ENCODE peak calls at places on chromosomes 7 and 10, in eight cellular contexts. A is SK-N-SH, W is GM23338, Z is MM.1S, G is hepatocyte, F is neural progenitor cell, D is GM23248, X is HCT116. E is an unnamed sample.
A peak's percentile ranks its signal among the peaks of the same experiment; 100 is the strongest.

GRCh38 chr10:18404530-18404929 is 246.9 kb downstream of the NSUN6 start:
- DNase-seq in G (no peak), D (no peak), W (no peak), F (no peak), X (no peak), A (no peak), Z (no peak), E (no peak)

GRCh38 chr7:66421830-66422229 is 206.9 kb upstream of the KCTD7 start:
- DNase-seq in G (no peak), Z (no peak), W (peak; percentile 22), X (no peak), A (no peak), D (no peak), F (no peak), E (no peak)

GRCh38 chr7:129607471-129608120 is 3.9 kb upstream of the NRF1 start:
- DNase-seq in F (peak; percentile 64), A (peak; percentile 64), G (peak; percentile 35), Z (peak; percentile 49), D (peak; percentile 62), X (no peak), W (peak; percentile 82), E (peak; percentile 59)

GRCh38 chr10:17989908-17990767 is 38.4 kb downstream of the SLC39A12 start:
- DNase-seq in X (peak; percentile 56), G (no peak), F (no peak), W (no peak), D (peak; percentile 84), Z (no peak), A (no peak), E (peak; percentile 79)

GRCh38 chr10:94123253-94123995 is 129.7 kb downstream of the PLCE1 start:
- DNase-seq in G (peak; percentile 55), F (peak; percentile 48), X (no peak), D (peak; percentile 92), W (peak; percentile 17), A (no peak), Z (no peak), E (peak; percentile 90)

GRCh38 chr7:44541-44896 is 147.9 kb upstream of the FAM20C start:
- DNase-seq in F (no peak), D (no peak), A (no peak), Z (no peak), X (no peak), W (no peak), G (no peak), E (no peak)

GRCh38 chr7:2663121-2663886 is 24.7 kb upstream of the AMZ1 start:
- DNase-seq in X (no peak), Z (no peak), A (peak; percentile 63), F (no peak), W (no peak), G (no peak), D (no peak), E (no peak)

GRCh38 chr7:129434846-129435318 is 650 bp downstream of the STRIP2 start:
- DNase-seq in G (peak; percentile 10), D (peak; percentile 50), F (peak; percentile 70), A (peak; percentile 76), X (no peak), Z (no peak), W (peak; percentile 65), E (no peak)

GRCh38 chr10:104735036-104735435 is 93.9 kb downstream of the SORCS3 start:
- DNase-seq in A (peak; percentile 53), Z (no peak), W (peak; percentile 59), G (no peak), X (no peak), D (no peak), F (peak; percentile 72), E (no peak)

GRCh38 chr10:104809288-104810090 is 168.4 kb downstream of the SORCS3 start:
- DNase-seq in Z (peak; percentile 88), X (peak; percentile 90), W (peak; percentile 68), A (no peak), D (peak; percentile 4), F (no peak), G (peak; percentile 26), E (peak; percentile 38)

GRCh38 chr10:35545878-35546631 is 59.1 kb upstream of the GJD4 start:
- DNase-seq in G (no peak), W (no peak), F (no peak), A (no peak), Z (no peak), D (peak; percentile 52), X (no peak), E (peak; percentile 81)

GRCh38 chr10:12940791-12941190 is 60.7 kb downstream of the CCDC3 start:
- DNase-seq in D (no peak), A (no peak), W (no peak), G (no peak), X (no peak), F (no peak), Z (no peak), E (no peak)
- TF ChIP-seq EZH2phosphoT487 in D (no peak), A (no peak), W (no peak), G (no peak), X (no peak), F (no peak), Z (no peak), E (no peak)

DNA sequence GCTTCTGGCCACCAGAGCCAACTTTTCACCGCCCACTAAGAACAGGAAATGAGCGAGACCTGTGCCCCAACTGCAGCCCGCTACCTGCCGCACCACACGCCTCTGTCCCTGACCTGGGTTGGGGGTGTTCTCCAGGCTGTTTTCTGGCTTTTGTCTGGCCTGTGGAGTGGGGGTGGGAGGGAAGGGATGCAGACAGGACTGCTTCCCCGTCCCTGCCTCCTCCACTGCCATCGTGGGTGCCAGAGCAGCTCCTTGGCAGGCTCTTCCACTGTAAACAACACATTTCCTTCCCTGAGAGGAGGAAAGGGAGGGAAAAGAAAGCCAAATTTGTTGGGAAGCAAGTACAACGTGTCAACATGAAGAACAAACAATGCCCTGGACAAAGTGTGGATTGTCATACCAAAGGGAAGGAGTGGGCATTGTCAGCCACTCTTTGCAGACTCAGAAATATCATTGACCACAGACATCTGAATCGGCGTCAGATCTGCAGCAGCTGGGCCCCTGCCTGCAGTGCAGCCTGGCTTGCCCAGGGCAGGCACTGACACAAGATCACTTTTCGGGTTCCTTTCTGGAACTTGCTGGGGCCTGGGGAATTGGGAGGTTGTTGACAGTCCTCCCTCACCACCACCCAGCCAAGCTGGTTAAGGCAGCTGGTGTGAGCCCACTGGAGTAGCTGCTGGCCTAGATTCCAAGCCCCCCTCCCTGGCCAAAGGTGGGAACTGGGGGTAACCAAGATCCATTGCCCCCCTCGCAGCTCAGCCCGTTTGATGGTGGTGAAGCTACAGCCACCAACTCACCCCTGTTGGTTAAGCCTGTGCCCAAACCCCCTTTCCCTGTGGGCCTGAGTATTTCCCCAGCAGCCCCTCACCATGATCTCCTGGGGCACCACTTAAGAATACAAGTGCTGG is 22.6 kb upstream of the TRIM8 start:
- DNase-seq in G (peak; percentile 4), A (no peak), X (no peak), D (peak; percentile 50), F (no peak), W (no peak), Z (no peak), E (peak; percentile 43)
- H2AFZ ChIP-seq in G (no peak overlapping the region), A (no peak overlapping the region), X (no peak overlapping the region), D (no peak overlapping the region), F (no peak overlapping the region), W (no peak overlapping the region), Z (no peak overlapping the region), E (no peak overlapping the region)

GRCh38 chr10:79608505-79609375 is 2.0 kb upstream of the SFTPA1 start:
- DNase-seq in W (peak; percentile 80), F (peak; percentile 63), D (peak; percentile 31), X (peak; percentile 24), Z (peak; percentile 57), G (peak; percentile 26), A (peak; percentile 66), E (no peak)
- TF ChIP-seq EZH2phosphoT487 in W (no peak), F (no peak), D (no peak), X (no peak), Z (no peak), G (no peak), A (no peak), E (no peak)

DNA sequence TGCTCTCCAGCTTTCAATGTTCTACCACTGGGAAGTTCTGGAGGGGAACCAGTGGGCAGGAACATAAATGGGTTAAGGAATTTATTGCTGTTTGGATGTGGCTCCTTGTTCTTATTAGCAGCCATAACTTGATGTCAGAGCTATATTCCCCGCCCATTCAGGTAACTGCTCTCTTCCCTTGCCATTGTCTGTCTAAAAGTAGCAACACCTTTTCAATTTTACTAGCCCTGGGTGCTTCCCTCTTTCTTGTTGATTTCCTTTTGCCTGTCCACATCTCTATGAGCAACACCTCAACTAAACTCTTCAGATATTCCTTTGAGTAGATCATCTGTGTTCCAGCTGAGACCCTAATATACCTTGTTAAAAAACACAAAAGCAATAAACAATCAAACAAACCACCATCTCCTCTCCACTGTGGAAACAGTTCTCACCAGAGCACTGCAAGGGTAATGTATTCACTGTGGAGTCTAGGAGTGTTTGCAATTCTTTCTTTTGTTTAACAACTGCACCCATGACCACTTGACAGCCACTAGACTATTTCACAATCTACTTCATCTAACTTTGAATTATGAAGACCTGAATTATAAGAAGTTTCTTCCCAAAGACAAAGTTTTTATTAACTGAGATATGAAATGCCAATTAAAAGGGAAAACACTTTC is 436.7 kb downstream of the IPMK start:
- DNase-seq in G (no peak), D (no peak), Z (no peak), W (no peak), F (no peak), X (no peak), A (no peak), E (no peak)
- H2AFZ ChIP-seq in G (no peak overlapping the region), D (no peak overlapping the region), Z (no peak overlapping the region), W (peak overlapping the region; percentile 98), F (no peak overlapping the region), X (no peak overlapping the region), A (no peak overlapping the region), E (no peak overlapping the region)

GRCh38 chr10:27256299-27256698 is 15.7 kb upstream of the ACBD5 start:
- DNase-seq in F (no peak), X (no peak), W (no peak), D (no peak), A (no peak), G (no peak), Z (no peak), E (no peak)

GRCh38 chr10:27258492-27258837 is 17.9 kb upstream of the ACBD5 start:
- DNase-seq in X (no peak), A (no peak), F (no peak), Z (no peak), D (no peak), W (no peak), G (no peak), E (no peak)

GRCh38 chr10:27256790-27257189 is 16.2 kb upstream of the ACBD5 start:
- DNase-seq in W (no peak), A (peak; percentile 37), X (no peak), G (no peak), F (no peak), D (no peak), Z (no peak), E (no peak)

GRCh38 chr10:27258838-27259532 is 18.4 kb upstream of the ACBD5 start:
- DNase-seq in X (no peak), D (peak; percentile 31), F (peak; percentile 70), W (peak; percentile 72), A (peak; percentile 71), Z (peak; percentile 25), G (peak; percentile 58), E (no peak)
- TF ChIP-seq EZH2phosphoT487 in X (no peak), D (peak; percentile 37), F (peak; percentile 34), W (no peak), A (no peak), Z (no peak), G (no peak), E (no peak)

DNA sequence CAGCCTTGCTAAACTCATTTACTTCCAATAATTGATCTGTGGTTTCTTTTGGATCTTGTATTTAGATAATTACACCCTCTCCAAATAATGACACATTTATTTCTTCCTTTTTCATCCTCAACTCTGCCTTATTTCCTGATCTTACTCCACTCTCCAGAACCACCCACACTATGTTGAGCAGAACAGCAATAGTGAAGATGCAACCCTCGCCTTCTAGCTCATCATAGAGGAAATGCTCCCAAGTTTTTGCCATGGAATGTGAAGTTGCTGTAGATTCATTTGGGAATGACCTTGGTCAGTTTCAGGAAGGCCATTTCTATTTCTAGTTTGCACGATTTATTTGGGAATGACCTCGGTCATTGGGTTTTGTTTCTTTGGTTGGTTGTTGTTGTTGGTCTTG is 314.0 kb downstream of the PAXIP1 start:
- DNase-seq in F (no peak), G (no peak), X (no peak), W (no peak), A (no peak), D (no peak), Z (no peak), E (no peak)
- H2AFZ ChIP-seq in F (no peak overlapping the region), G (no peak overlapping the region), X (no peak overlapping the region), W (no peak overlapping the region), A (no peak overlapping the region), D (no peak overlapping the region), Z (no peak overlapping the region), E (no peak overlapping the region)